ENCODE peak calls at places on chromosome 20, in eight cellular contexts. One of them, this sample, is unnamed.

GRCh38 chr20:43650997-43651525 is 15.9 kb upstream of the MYBL2 start:
- DNase-seq in HCT116: no peak
- DNase-seq in PC-3: no peak
- DNase-seq in neural progenitor cell: no peak
- DNase-seq in GM23248: no peak
- DNase-seq in MM.1S: no peak
- DNase-seq in OCI-LY7: no peak
- DNase-seq in GM23338: no peak
- DNase-seq in this sample: no peak

GRCh38 chr20:2137552-2138201 is 36.0 kb downstream of the STK35 start:
- DNase-seq in OCI-LY7: no peak
- DNase-seq in GM23248: peak; percentile 97
- DNase-seq in PC-3: no peak
- DNase-seq in MM.1S: no peak
- DNase-seq in GM23338: no peak
- DNase-seq in HCT116: no peak
- DNase-seq in neural progenitor cell: no peak
- DNase-seq in this sample: no peak

GRCh38 chr20:23417861-23418260 is 3.4 kb downstream of the NAPB start:
- DNase-seq in MM.1S: no peak
- DNase-seq in PC-3: no peak
- DNase-seq in GM23248: no peak
- DNase-seq in OCI-LY7: no peak
- DNase-seq in HCT116: no peak
- DNase-seq in GM23338: no peak
- DNase-seq in neural progenitor cell: no peak
- DNase-seq in this sample: no peak

GRCh38 chr20:835220-836045 is 1.9 kb downstream of the FAM110A start:
- DNase-seq in MM.1S: no peak
- DNase-seq in neural progenitor cell: no peak
- DNase-seq in PC-3: no peak
- DNase-seq in GM23248: no peak
- DNase-seq in OCI-LY7: peak; percentile 35
- DNase-seq in GM23338: no peak
- DNase-seq in HCT116: no peak
- DNase-seq in this sample: no peak

GRCh38 chr20:20630551-20630950 is 81.9 kb downstream of the RALGAPA2 start:
- DNase-seq in OCI-LY7: no peak
- DNase-seq in HCT116: no peak
- DNase-seq in GM23338: no peak
- DNase-seq in neural progenitor cell: no peak
- DNase-seq in MM.1S: no peak
- DNase-seq in PC-3: peak; percentile 41
- DNase-seq in GM23248: no peak
- DNase-seq in this sample: no peak

GRCh38 chr20:39462436-39462835 is 500.3 kb downstream of the DHX35 start:
- DNase-seq in GM23338: no peak
- DNase-seq in PC-3: no peak
- DNase-seq in OCI-LY7: no peak
- DNase-seq in neural progenitor cell: no peak
- DNase-seq in GM23248: no peak
- DNase-seq in HCT116: no peak
- DNase-seq in MM.1S: no peak
- DNase-seq in this sample: no peak

GRCh38 chr20:658731-659291 is 5.8 kb upstream of the SRXN1 start:
- DNase-seq in PC-3: no peak
- DNase-seq in MM.1S: no peak
- DNase-seq in HCT116: no peak
- DNase-seq in OCI-LY7: no peak
- DNase-seq in neural progenitor cell: no peak
- DNase-seq in GM23338: peak; percentile 83
- DNase-seq in GM23248: peak; percentile 36
- DNase-seq in this sample: no peak

GRCh38 chr20:58088105-58088504 is 140.3 kb downstream of the ANKRD60 start:
- DNase-seq in GM23338: no peak
- DNase-seq in GM23248: no peak
- DNase-seq in MM.1S: no peak
- DNase-seq in OCI-LY7: no peak
- DNase-seq in PC-3: no peak
- DNase-seq in HCT116: no peak
- DNase-seq in neural progenitor cell: no peak
- DNase-seq in this sample: no peak

GRCh38 chr20:18739785-18740184 is 73.8 kb upstream of the SCP2D1 start:
- DNase-seq in MM.1S: no peak
- DNase-seq in OCI-LY7: no peak
- DNase-seq in GM23248: peak; percentile 53
- DNase-seq in GM23338: peak; percentile 50
- DNase-seq in PC-3: no peak
- DNase-seq in HCT116: no peak
- DNase-seq in neural progenitor cell: peak; percentile 48
- DNase-seq in this sample: peak; percentile 63

GRCh38 chr20:59159091-59159821 is 4.4 kb upstream of the ZNF831 start:
- DNase-seq in MM.1S: no peak
- DNase-seq in OCI-LY7: no peak
- DNase-seq in neural progenitor cell: peak; percentile 38
- DNase-seq in HCT116: no peak
- DNase-seq in PC-3: peak; percentile 15
- DNase-seq in GM23338: peak; percentile 67
- DNase-seq in GM23248: no peak
- DNase-seq in this sample: no peak

GRCh38 chr20:45701873-45702272 is at the start of gene WFDC13:
- DNase-seq in neural progenitor cell: no peak
- DNase-seq in PC-3: no peak
- DNase-seq in HCT116: no peak
- DNase-seq in MM.1S: no peak
- DNase-seq in GM23338: no peak
- DNase-seq in OCI-LY7: no peak
- DNase-seq in GM23248: no peak
- DNase-seq in this sample: no peak

GRCh38 chr20:13006825-13007224 is 1.9 kb upstream of the SPTLC3 start:
- DNase-seq in GM23338: no peak
- DNase-seq in OCI-LY7: no peak
- DNase-seq in MM.1S: no peak
- DNase-seq in PC-3: peak; percentile 95
- DNase-seq in neural progenitor cell: no peak
- DNase-seq in GM23248: peak; percentile 71
- DNase-seq in HCT116: no peak
- DNase-seq in this sample: no peak

GRCh38 chr20:48649104-48649626 is 178.6 kb downstream of the PREX1 start:
- DNase-seq in neural progenitor cell: no peak
- DNase-seq in OCI-LY7: no peak
- DNase-seq in MM.1S: no peak
- DNase-seq in PC-3: no peak
- DNase-seq in GM23248: no peak
- DNase-seq in GM23338: no peak
- DNase-seq in HCT116: no peak
- DNase-seq in this sample: no peak
- H2AFZ ChIP-seq in neural progenitor cell: no peak overlapping the region
- H2AFZ ChIP-seq in OCI-LY7: no peak overlapping the region
- H2AFZ ChIP-seq in MM.1S: no peak overlapping the region
- H2AFZ ChIP-seq in PC-3: no peak overlapping the region
- H2AFZ ChIP-seq in GM23248: no peak overlapping the region
- H2AFZ ChIP-seq in GM23338: no peak overlapping the region
- H2AFZ ChIP-seq in HCT116: no peak overlapping the region
- H2AFZ ChIP-seq in this sample: no peak overlapping the region

GRCh38 chr20:62358171-62358719 is 8.9 kb downstream of the LAMA5 start:
- DNase-seq in GM23338: no peak
- DNase-seq in MM.1S: no peak
- DNase-seq in OCI-LY7: peak; percentile 39
- DNase-seq in neural progenitor cell: no peak
- DNase-seq in HCT116: no peak
- DNase-seq in GM23248: no peak
- DNase-seq in PC-3: peak; percentile 29
- DNase-seq in this sample: peak; percentile 27
- H3K4me1 ChIP-seq in GM23338: peaks cover 46% of the 10 kb centered on the region
- H3K4me1 ChIP-seq in MM.1S: no peaks in the 10 kb centered on the region
- H3K4me1 ChIP-seq in OCI-LY7: peaks cover 54% of the 10 kb centered on the region
- H3K4me1 ChIP-seq in neural progenitor cell: peaks cover 61% of the 10 kb centered on the region
- H3K4me1 ChIP-seq in HCT116: peaks cover 71% of the 10 kb centered on the region
- H3K4me1 ChIP-seq in GM23248: peaks cover 33% of the 10 kb centered on the region
- H3K4me1 ChIP-seq in PC-3: peaks cover 91% of the 10 kb centered on the region
- H3K4me1 ChIP-seq in this sample: peaks cover 88% of the 10 kb centered on the region

GRCh38 chr20:48875914-48876240 is 45.6 kb upstream of the ARFGEF2 start:
- DNase-seq in neural progenitor cell: no peak
- DNase-seq in PC-3: no peak
- DNase-seq in OCI-LY7: peak; percentile 12
- DNase-seq in MM.1S: no peak
- DNase-seq in GM23338: no peak
- DNase-seq in GM23248: peak; percentile 81
- DNase-seq in HCT116: no peak
- DNase-seq in this sample: no peak

GRCh38 chr20:48878849-48879248 is 42.7 kb upstream of the ARFGEF2 start:
- DNase-seq in GM23338: no peak
- DNase-seq in HCT116: no peak
- DNase-seq in OCI-LY7: no peak
- DNase-seq in MM.1S: no peak
- DNase-seq in GM23248: no peak
- DNase-seq in PC-3: no peak
- DNase-seq in neural progenitor cell: no peak
- DNase-seq in this sample: no peak

GRCh38 chr20:48879609-48880008 is 41.9 kb upstream of the ARFGEF2 start:
- DNase-seq in GM23338: no peak
- DNase-seq in GM23248: no peak
- DNase-seq in neural progenitor cell: no peak
- DNase-seq in HCT116: no peak
- DNase-seq in MM.1S: no peak
- DNase-seq in OCI-LY7: no peak
- DNase-seq in PC-3: peak; percentile 52
- DNase-seq in this sample: no peak

GRCh38 chr20:48875233-48875913 is 46.1 kb upstream of the ARFGEF2 start:
- DNase-seq in neural progenitor cell: no peak
- DNase-seq in MM.1S: no peak
- DNase-seq in HCT116: no peak
- DNase-seq in GM23338: no peak
- DNase-seq in PC-3: no peak
- DNase-seq in GM23248: no peak
- DNase-seq in OCI-LY7: no peak
- DNase-seq in this sample: no peak

DNA sequence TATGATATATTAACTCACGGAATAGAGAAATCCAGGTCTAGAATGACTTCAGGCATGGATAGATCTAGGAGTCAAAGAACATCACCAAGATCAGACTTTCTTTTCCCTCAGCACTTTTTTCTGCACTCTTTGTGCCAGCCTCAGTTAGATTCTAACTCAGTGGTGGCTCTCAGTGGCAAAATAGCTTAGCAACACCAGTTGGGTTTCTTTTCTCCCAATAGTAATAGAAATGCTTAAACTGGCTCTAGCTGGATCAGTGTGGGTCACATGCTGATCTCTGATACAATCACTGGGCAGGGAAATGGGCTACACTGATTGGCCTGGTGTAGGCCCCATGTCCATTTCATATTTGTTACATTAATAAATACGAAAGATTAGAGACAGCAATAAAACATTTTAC is 44.2 kb upstream of the ARFGEF2 start:
- DNase-seq in MM.1S: no peak
- DNase-seq in HCT116: no peak
- DNase-seq in neural progenitor cell: no peak
- DNase-seq in PC-3: no peak
- DNase-seq in GM23248: peak; percentile 63
- DNase-seq in GM23338: peak; percentile 45
- DNase-seq in OCI-LY7: peak; percentile 76
- DNase-seq in this sample: no peak
- TF ChIP-seq EZH2phosphoT487 in MM.1S: no peak
- TF ChIP-seq EZH2phosphoT487 in HCT116: no peak
- TF ChIP-seq EZH2phosphoT487 in neural progenitor cell: no peak
- TF ChIP-seq EZH2phosphoT487 in PC-3: no peak
- TF ChIP-seq EZH2phosphoT487 in GM23248: no peak
- TF ChIP-seq EZH2phosphoT487 in GM23338: no peak
- TF ChIP-seq EZH2phosphoT487 in OCI-LY7: no peak
- TF ChIP-seq EZH2phosphoT487 in this sample: no peak

GRCh38 chr20:37392441-37393195 is 46.7 kb downstream of the SRC start:
- DNase-seq in neural progenitor cell: peak; percentile 41
- DNase-seq in GM23338: peak; percentile 75
- DNase-seq in OCI-LY7: peak; percentile 60
- DNase-seq in MM.1S: peak; percentile 47
- DNase-seq in PC-3: peak; percentile 27
- DNase-seq in GM23248: peak; percentile 55
- DNase-seq in HCT116: no peak
- DNase-seq in this sample: no peak
- H2AFZ ChIP-seq in neural progenitor cell: no peak overlapping the region
- H2AFZ ChIP-seq in GM23338: no peak overlapping the region
- H2AFZ ChIP-seq in OCI-LY7: no peak overlapping the region
- H2AFZ ChIP-seq in MM.1S: no peak overlapping the region
- H2AFZ ChIP-seq in PC-3: no peak overlapping the region
- H2AFZ ChIP-seq in GM23248: no peak overlapping the region
- H2AFZ ChIP-seq in HCT116: no peak overlapping the region
- H2AFZ ChIP-seq in this sample: no peak overlapping the region

GRCh38 chr20:33209789-33210188 is 7.4 kb upstream of the BPIFA3 start:
- DNase-seq in MM.1S: peak; percentile 64
- DNase-seq in HCT116: peak; percentile 18
- DNase-seq in GM23248: peak; percentile 78
- DNase-seq in OCI-LY7: peak; percentile 29
- DNase-seq in PC-3: peak; percentile 72
- DNase-seq in neural progenitor cell: peak; percentile 95
- DNase-seq in GM23338: peak; percentile 93
- DNase-seq in this sample: peak; percentile 94
- H3K4me1 ChIP-seq in MM.1S: no peaks in the 10 kb centered on the region
- H3K4me1 ChIP-seq in HCT116: no peaks in the 10 kb centered on the region
- H3K4me1 ChIP-seq in GM23248: no peaks in the 10 kb centered on the region
- H3K4me1 ChIP-seq in OCI-LY7: no peaks in the 10 kb centered on the region
- H3K4me1 ChIP-seq in PC-3: no peaks in the 10 kb centered on the region
- H3K4me1 ChIP-seq in neural progenitor cell: no peaks in the 10 kb centered on the region
- H3K4me1 ChIP-seq in GM23338: no peaks in the 10 kb centered on the region
- H3K4me1 ChIP-seq in this sample: no peaks in the 10 kb centered on the region

This sample was measured in hepatocyte.